ENCODE peak calls at places on chromosomes 6 and 20, in nine cellular contexts. B, Z, Q, T, C, F, W, E and P are unnamed samples.

GRCh38 chr6:20693466-20694063 is 159.3 kb downstream of the CDKAL1 start:
- DNase-seq in B (no peak), Z (no peak), Q (no peak), T (peak), C (no peak), F (no peak), W (peak), E (no peak), P (no peak)

GRCh38 chr20:34397096-34397495 is 34.0 kb downstream of the ITCH start:
- DNase-seq in B (no peak), Z (no peak), Q (no peak), T (no peak), C (no peak), F (no peak), W (peak), E (no peak), P (no peak)

GRCh38 chr6:118542184-118542952 is 5.7 kb upstream of the PLN start:
- DNase-seq in B (no peak), Z (no peak), Q (no peak), T (peak), C (peak), F (no peak), W (no peak), E (no peak), P (no peak)

GRCh38 chr6:43147289-43147688 is 23.8 kb upstream of the SRF start:
- DNase-seq in B (no peak), Z (no peak), Q (no peak), T (no peak), C (no peak), F (no peak), W (no peak), E (no peak), P (no peak)

GRCh38 chr20:47727909-47728361 is 57.3 kb downstream of the SULF2 start:
- DNase-seq in B (no peak), Z (no peak), Q (no peak), T (no peak), C (no peak), F (no peak), W (no peak), E (no peak), P (no peak)

GRCh38 chr20:22489614-22490286 is 94.6 kb downstream of the FOXA2 start:
- DNase-seq in B (no peak), Z (no peak), Q (no peak), T (no peak), C (no peak), F (no peak), W (no peak), E (no peak), P (no peak)

GRCh38 chr20:53445276-53445675 is 148.4 kb downstream of the ZNF217 start:
- DNase-seq in B (no peak), Z (no peak), Q (no peak), T (no peak), C (no peak), F (no peak), W (no peak), E (no peak), P (no peak)

GRCh38 chr6:95790787-95791186 is 213.5 kb downstream of the MANEA start:
- DNase-seq in B (no peak), Z (no peak), Q (no peak), T (no peak), C (no peak), F (no peak), W (no peak), E (no peak), P (no peak)

GRCh38 chr6:37516920-37517405 is 17.3 kb upstream of the CCDC167 start:
- DNase-seq in B (no peak), Z (no peak), Q (no peak), T (no peak), C (no peak), F (no peak), W (no peak), E (no peak), P (no peak)

GRCh38 chr20:38246357-38247165 is 14.0 kb downstream of the KIAA1755 start:
- DNase-seq in B (no peak), Z (no peak), Q (peak), T (no peak), C (no peak), F (no peak), W (no peak), E (no peak), P (no peak)

GRCh38 chr6:137811121-137811911 is 55.7 kb upstream of the TNFAIP3 start:
- DNase-seq in B (peak), Z (peak), Q (peak), T (peak), C (peak), F (peak), W (peak), E (peak), P (peak)

GRCh38 chr6:28816909-28817807 is 106.6 kb downstream of the TRIM27 start:
- DNase-seq in B (no peak), Z (no peak), Q (no peak), T (peak), C (peak), F (no peak), W (peak), E (no peak), P (peak)

GRCh38 chr6:4134841-4135664 is at the start of gene ECI2:
- DNase-seq in B (peak), Z (no peak), Q (peak), T (peak), C (no peak), F (peak), W (peak), E (no peak), P (peak)

GRCh38 chr6:99330159-99330558 is 19.3 kb downstream of the FAXC start:
- DNase-seq in B (peak), Z (peak), Q (no peak), T (peak), C (peak), F (peak), W (peak), E (peak), P (peak)

GRCh38 chr20:53776858-53777257 is 183.2 kb upstream of the ZNF217 start:
- DNase-seq in B (no peak), Z (no peak), Q (no peak), T (no peak), C (no peak), F (no peak), W (no peak), E (no peak), P (no peak)